ENCODE peak calls at places on chromosomes 1 and 21, in ten cellular contexts. B is AG04450, Z is glutamatergic neuron, K is AG10803, T is testis, D is prostate gland, P is endodermal cell, L is IMR-90, M is psoas muscle, V is transverse colon. J is an unnamed sample.
A peak's percentile ranks its signal among the peaks of the same experiment; 100 is the strongest.

GRCh38 chr1:208036918-208037567 is 126.1 kb upstream of the CD34 start:
- DNase-seq in B (no peak), Z (no peak), K (no peak), T (no peak), D (no peak), P (no peak), L (no peak), M (no peak), V (no peak), J (no peak)

GRCh38 chr1:101506541-101507164 is 269.8 kb downstream of the S1PR1 start:
- DNase-seq in B (no peak), Z (peak; percentile 18), K (peak; percentile 37), T (peak; percentile 59), D (peak; percentile 6), P (peak; percentile 69), L (peak; percentile 31), M (no peak), V (peak; percentile 13), J (no peak)

GRCh38 chr1:215720121-215720520 is 153.0 kb downstream of the KCTD3 start:
- DNase-seq in B (no peak), Z (no peak), K (peak; percentile 16), T (no peak), D (no peak), P (no peak), L (peak; percentile 49), M (no peak), V (no peak), J (no peak)

GRCh38 chr1:45007311-45007710 is 3.8 kb downstream of the HECTD3 start:
- DNase-seq in B (no peak), Z (no peak), K (no peak), T (no peak), D (no peak), P (peak; percentile 16), L (no peak), M (no peak), V (no peak), J (no peak)

GRCh38 chr1:248375446-248375845 is at the start of gene OR2T6:
- DNase-seq in B (no peak), Z (no peak), K (no peak), T (no peak), D (no peak), P (no peak), L (no peak), M (no peak), V (no peak), J (no peak)

GRCh38 chr21:41854426-41854995 is 24.6 kb downstream of the PRDM15 start:
- DNase-seq in B (no peak), Z (no peak), K (no peak), T (no peak), D (no peak), P (no peak), L (no peak), M (no peak), V (no peak), J (no peak)

GRCh38 chr1:3515774-3516480 is 61.5 kb downstream of the ARHGEF16 start:
- DNase-seq in B (no peak), Z (no peak), K (peak; percentile 67), T (no peak), D (peak; percentile 26), P (no peak), L (no peak), M (no peak), V (no peak), J (no peak)

GRCh38 chr21:40215941-40216340 is 348.7 kb downstream of the PCP4 start:
- DNase-seq in B (no peak), Z (no peak), K (no peak), T (no peak), D (peak; percentile 54), P (no peak), L (no peak), M (no peak), V (no peak), J (no peak)

GRCh38 chr21:42040411-42041180 is 30.4 kb upstream of the ZBTB21 start:
- DNase-seq in B (peak; percentile 100), Z (no peak), K (peak; percentile 100), T (no peak), D (no peak), P (no peak), L (peak; percentile 100), M (peak; percentile 42), V (no peak), J (no peak)

GRCh38 chr1:178504286-178504685 is 7.5 kb upstream of the CLEC20A start:
- DNase-seq in B (no peak), Z (no peak), K (no peak), T (no peak), D (no peak), P (peak; percentile 34), L (no peak), M (no peak), V (no peak), J (no peak)

GRCh38 chr1:89519779-89520358 is 4.8 kb upstream of the LRRC8B start:
- DNase-seq in B (no peak), Z (peak; percentile 26), K (peak; percentile 25), T (peak; percentile 51), D (peak; percentile 19), P (peak; percentile 55), L (peak; percentile 42), M (no peak), V (peak; percentile 17), J (no peak)
- TF ChIP-seq CTCF in B (peak; percentile 68), Z (peak; percentile 72), K (peak; percentile 73), T (peak; percentile 67), D (no peak), P (peak; percentile 79), L (peak; percentile 48), M (peak; percentile 51), V (peak; percentile 64), J (no peak)

GRCh38 chr1:204623365-204623893 is 62.1 kb downstream of the LRRN2 start:
- DNase-seq in B (peak; percentile 4), Z (no peak), K (no peak), T (no peak), D (no peak), P (peak; percentile 62), L (peak; percentile 48), M (no peak), V (peak; percentile 53), J (no peak)

GRCh38 chr1:204621391-204621790 is 64.1 kb downstream of the LRRN2 start:
- DNase-seq in B (no peak), Z (no peak), K (no peak), T (no peak), D (no peak), P (no peak), L (no peak), M (no peak), V (no peak), J (no peak)

GRCh38 chr1:204624631-204625216 is 60.8 kb downstream of the LRRN2 start:
- DNase-seq in B (no peak), Z (no peak), K (no peak), T (peak; percentile 27), D (no peak), P (peak; percentile 63), L (no peak), M (no peak), V (no peak), J (no peak)

GRCh38 chr1:204621996-204622395 is 63.5 kb downstream of the LRRN2 start:
- DNase-seq in B (no peak), Z (no peak), K (no peak), T (no peak), D (no peak), P (no peak), L (no peak), M (no peak), V (no peak), J (no peak)

DNA sequence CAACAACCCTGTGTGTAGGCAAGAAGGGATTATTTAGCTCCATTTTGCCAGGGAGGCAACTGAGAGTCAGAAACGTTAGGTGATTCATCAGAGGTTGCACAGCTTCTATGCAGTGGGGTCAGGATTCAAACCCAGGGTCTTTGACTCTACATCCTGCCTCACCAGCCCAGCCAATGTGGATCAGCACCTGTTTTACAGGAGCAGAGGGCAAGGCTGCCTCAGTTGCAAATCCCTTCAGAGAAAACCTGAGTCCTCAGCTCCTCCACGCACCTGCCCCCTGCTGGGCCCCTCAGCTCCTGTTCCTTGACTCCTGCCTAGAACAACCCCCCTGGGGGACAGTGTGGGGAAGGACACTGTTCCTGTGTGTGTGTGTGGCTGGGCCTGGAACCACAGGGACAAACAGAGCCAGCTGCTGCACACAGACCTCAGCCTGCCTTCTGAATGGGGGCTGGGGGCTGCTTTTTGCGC is 61.6 kb downstream of the LRRN2 start:
- DNase-seq in B (no peak), Z (peak; percentile 54), K (no peak), T (no peak), D (no peak), P (peak; percentile 81), L (no peak), M (no peak), V (no peak), J (no peak)
- TF ChIP-seq CTCF in B (peak; percentile 29), Z (peak; percentile 49), K (no peak), T (no peak), D (no peak), P (peak; percentile 70), L (peak; percentile 23), M (no peak), V (peak; percentile 7), J (no peak)

GRCh38 chr1:222706815-222707214 is 5.5 kb downstream of the AIDA start:
- DNase-seq in B (no peak), Z (no peak), K (no peak), T (no peak), D (no peak), P (no peak), L (no peak), M (no peak), V (no peak), J (no peak)
- TF ChIP-seq CTCF in B (no peak), Z (peak; percentile 14), K (no peak), T (no peak), D (no peak), P (peak; percentile 47), L (no peak), M (no peak), V (no peak), J (no peak)

GRCh38 chr1:25530348-25531081 is 12.9 kb upstream of the LDLRAP1 start:
- DNase-seq in B (no peak), Z (no peak), K (no peak), T (no peak), D (no peak), P (no peak), L (no peak), M (no peak), V (no peak), J (no peak)

GRCh38 chr1:25531082-25531461 is 12.3 kb upstream of the LDLRAP1 start:
- DNase-seq in B (no peak), Z (no peak), K (no peak), T (no peak), D (no peak), P (no peak), L (no peak), M (no peak), V (no peak), J (no peak)

GRCh38 chr1:25534389-25534788 is 9.0 kb upstream of the LDLRAP1 start:
- DNase-seq in B (no peak), Z (peak; percentile 12), K (no peak), T (no peak), D (no peak), P (no peak), L (no peak), M (no peak), V (no peak), J (no peak)

GRCh38 chr1:25536124-25536523 is 7.3 kb upstream of the LDLRAP1 start:
- DNase-seq in B (no peak), Z (no peak), K (no peak), T (no peak), D (no peak), P (no peak), L (no peak), M (no peak), V (no peak), J (no peak)

GRCh38 chr1:25532970-25533369 is 10.4 kb upstream of the LDLRAP1 start:
- DNase-seq in B (no peak), Z (no peak), K (no peak), T (no peak), D (no peak), P (no peak), L (no peak), M (no peak), V (no peak), J (no peak)
- TF ChIP-seq CTCF in B (no peak), Z (no peak), K (no peak), T (no peak), D (no peak), P (no peak), L (no peak), M (no peak), V (no peak), J (no peak)